ENCODE peak calls at places on chromosome 9, in six cellular contexts. D is tibial nerve, T is SK-N-SH, R is A549, S is ovary, O is suprapubic skin. X is an unnamed sample.
A peak's percentile ranks its signal among the peaks of the same experiment; 100 is the strongest.

GRCh38 chr9:7536310-7536939 is 263.2 kb downstream of the DMAC1 start:
- DNase-seq in R (peak; percentile 21), O (no peak), D (no peak), S (no peak), T (peak; percentile 45), X (peak; percentile 32)

GRCh38 chr9:73151653-73152382 is at the start of gene ANXA1:
- DNase-seq in D (no peak), T (no peak), R (peak; percentile 75), O (no peak), S (no peak), X (no peak)

GRCh38 chr9:20054734-20055133 is 265.9 kb upstream of the SLC24A2 start:
- DNase-seq in R (no peak), O (no peak), T (no peak), D (no peak), S (no peak), X (no peak)

GRCh38 chr9:16721972-16722371 is 148.5 kb downstream of the BNC2 start:
- DNase-seq in T (no peak), O (peak; percentile 85), D (peak; percentile 55), S (peak; percentile 70), R (no peak), X (no peak)

GRCh38 chr9:38017149-38017884 is 51.7 kb downstream of the SHB start:
- DNase-seq in D (no peak), O (no peak), T (peak; percentile 80), S (no peak), R (peak; percentile 63), X (peak; percentile 84)

GRCh38 chr9:97923529-97924108 is 1.3 kb upstream of the TRMO start:
- DNase-seq in O (peak; percentile 85), D (peak; percentile 82), R (peak; percentile 51), S (peak; percentile 71), T (peak; percentile 59), X (peak; percentile 79)

GRCh38 chr9:13942695-13943094 is 371.2 kb downstream of the NFIB start:
- DNase-seq in O (no peak), S (no peak), D (no peak), T (no peak), R (peak; percentile 36), X (no peak)

GRCh38 chr9:133285252-133285775 is 10.3 kb upstream of the ABO start:
- DNase-seq in R (no peak), O (no peak), S (no peak), T (no peak), D (no peak), X (no peak)

GRCh38 chr9:97938081-97938644 is at the start of gene HEMGN:
- DNase-seq in D (no peak), O (no peak), S (no peak), T (no peak), R (no peak), X (no peak)

DNA sequence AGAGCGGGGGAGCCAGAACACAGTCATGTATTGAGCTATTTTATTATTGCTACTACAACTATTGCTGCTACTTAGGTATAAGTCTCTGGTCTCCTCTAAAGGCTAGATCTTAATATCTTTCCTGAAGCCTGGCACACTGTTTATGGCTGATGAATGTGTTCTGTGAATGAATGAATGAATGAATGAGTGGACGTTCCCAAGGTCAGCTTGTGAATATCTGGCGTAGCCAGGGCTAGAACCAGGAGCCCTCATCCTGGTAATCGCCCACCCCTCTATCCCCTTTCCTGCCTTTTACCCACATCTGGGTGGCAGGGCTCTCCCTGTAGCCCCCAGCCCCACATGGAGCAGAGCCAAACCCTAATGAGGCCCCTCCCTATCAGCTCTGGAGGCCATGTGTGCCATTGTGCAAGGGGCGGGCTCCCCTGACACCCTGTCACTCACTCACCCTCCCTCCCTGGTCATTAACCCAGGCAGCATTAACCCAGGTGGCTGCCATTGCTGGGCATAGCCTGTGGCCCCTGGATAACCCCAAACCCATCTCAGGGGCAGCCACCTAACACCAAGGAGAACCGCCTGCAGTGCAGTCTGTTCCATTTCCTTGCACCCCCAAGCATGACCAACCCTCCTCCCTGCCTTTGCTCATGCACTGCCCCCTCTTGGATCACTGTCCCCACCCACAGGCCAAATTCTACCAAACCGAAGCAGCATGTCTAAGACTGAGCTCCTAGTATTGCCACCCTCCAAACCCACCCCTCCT is 2.0 kb upstream of the AKNA start:
- DNase-seq in O (no peak), D (no peak), S (no peak), T (peak; percentile 58), R (no peak), X (no peak)
- TF ChIP-seq CTCF in O (no peak), D (no peak), S (no peak), T (no peak), R (no peak), X (no peak)

DNA sequence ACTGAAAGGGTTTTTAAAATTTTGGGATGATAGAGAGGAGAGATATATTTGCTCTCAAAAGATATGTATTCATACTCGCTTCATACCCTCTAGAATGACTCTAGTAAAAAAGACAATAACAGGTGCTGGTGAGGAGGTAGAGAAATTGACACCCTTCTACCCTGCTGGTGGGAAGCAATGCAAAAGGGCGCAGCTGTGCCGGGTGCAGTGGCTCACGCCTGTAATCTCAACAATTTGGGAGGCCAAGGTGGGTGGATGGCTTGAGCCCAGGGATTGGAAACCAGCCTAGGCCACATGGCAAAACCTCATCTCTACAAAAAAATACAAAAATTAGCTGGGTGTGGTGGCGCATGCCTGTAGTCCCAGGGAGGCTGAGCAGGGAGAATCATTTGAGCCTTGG is 33.9 kb upstream of the NXNL2 start:
- DNase-seq in T (no peak), S (no peak), D (no peak), O (no peak), R (no peak), X (no peak)
- TF ChIP-seq EP300 in T (no peak), S (no peak), D (no peak), O (no peak), R (no peak), X (no peak)

DNA sequence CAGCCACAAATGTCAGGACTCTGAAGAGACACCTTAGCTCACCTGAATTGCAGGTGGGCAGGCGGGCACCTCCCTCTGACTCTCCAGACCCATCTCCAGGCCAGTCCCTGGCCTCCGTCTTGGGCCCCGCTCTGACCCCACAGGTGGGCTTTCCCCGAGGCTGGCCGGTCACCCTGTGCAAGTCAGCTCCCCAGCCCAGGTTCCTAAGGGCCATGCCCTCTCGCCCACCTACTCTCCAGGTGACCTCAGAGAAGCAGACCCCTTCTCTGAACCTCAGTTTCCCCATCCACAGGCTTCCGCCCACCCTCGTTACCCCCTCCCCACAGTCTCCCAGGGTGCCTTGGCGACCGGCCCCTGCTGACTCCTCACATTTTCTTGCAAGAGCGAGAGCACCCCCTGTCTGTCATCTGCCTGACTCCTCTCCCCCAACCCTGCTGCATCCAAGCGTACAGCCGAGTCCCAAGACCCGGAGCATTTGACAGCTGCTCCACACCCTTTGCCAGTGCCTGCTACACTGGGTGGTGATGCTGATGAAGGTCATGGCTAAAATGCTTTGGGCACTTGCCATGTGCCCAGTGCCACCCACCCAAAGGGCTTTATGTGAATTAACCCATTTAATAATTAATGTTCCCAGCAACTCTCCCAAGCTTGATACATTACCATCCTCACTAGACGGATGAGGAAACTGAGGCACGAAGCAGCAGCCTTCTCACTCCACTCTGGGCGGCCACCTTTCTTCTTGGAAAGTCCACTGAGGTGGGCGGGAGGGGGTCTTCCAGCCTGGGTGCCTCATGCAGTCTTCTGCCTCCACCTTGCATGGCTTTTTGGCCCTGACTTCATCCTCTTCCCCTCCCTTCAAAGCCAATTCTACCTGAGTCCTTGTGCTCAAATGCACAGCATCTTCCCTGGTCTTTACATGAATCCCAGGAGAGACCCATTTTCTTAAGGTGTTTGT is 51.1 kb upstream of the ORM1 start:
- DNase-seq in S (peak; percentile 71), D (peak; percentile 31), R (no peak), T (peak; percentile 78), O (peak; percentile 45), X (no peak)
- TF ChIP-seq CTCF in S (peak; percentile 18), D (no peak), R (peak; percentile 41), T (peak; percentile 55), O (peak; percentile 34), X (peak; percentile 42)

GRCh38 chr9:79630521-79631403 is 59.0 kb downstream of the TLE4 start:
- DNase-seq in D (no peak), R (no peak), T (no peak), S (no peak), O (no peak), X (no peak)
- TF ChIP-seq EP300 in D (no peak), R (no peak), T (no peak), S (no peak), O (no peak), X (no peak)

GRCh38 chr9:89177401-89178161 is 1.0 kb downstream of the SHC3 start:
- DNase-seq in T (peak; percentile 70), S (no peak), D (no peak), O (no peak), R (no peak), X (no peak)
- TF ChIP-seq CTCF in T (no peak), S (no peak), D (no peak), O (no peak), R (no peak), X (no peak)

DNA sequence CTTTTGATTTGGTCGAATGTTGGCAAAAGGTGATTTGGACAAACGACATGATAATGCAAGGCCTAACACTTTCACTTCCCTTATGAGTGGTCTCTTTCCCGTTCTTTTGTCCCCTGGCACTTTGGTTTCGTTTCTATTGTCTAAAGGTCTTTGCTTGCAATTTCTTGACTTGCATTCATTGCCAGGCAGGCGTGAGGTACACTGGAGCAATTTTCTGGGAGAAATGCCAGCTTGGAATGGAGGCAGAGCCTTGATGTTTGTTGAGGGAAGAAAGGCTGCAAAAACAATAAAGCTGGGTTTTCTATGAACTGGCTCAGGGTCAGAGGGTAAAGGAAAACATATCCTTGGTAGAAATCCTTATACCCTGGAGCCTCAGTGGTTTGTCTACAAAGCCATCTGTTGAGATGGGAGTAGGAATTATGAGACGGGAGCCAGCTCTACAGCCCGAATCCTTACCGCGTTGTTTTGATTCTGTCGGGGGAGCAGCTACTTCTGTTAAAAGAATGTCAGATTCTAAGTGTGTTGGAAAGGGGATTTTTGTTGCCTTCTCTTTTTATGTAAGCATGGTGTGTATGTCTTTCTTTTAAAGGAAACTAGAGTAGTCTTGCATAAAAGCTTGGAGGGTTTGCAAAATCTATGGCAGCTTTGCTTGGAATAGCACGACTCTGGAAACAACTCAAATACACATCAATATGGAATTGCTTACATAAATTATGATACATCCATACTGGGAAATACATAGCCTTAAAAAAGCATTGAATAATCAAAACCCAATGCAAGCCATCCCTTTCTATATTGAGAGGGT is 158.9 kb downstream of the RMI1 start:
- DNase-seq in S (peak; percentile 61), D (no peak), R (no peak), O (no peak), T (no peak), X (peak; percentile 79)
- TF ChIP-seq EP300 in S (no peak), D (no peak), R (no peak), O (no peak), T (no peak), X (no peak)

DNA sequence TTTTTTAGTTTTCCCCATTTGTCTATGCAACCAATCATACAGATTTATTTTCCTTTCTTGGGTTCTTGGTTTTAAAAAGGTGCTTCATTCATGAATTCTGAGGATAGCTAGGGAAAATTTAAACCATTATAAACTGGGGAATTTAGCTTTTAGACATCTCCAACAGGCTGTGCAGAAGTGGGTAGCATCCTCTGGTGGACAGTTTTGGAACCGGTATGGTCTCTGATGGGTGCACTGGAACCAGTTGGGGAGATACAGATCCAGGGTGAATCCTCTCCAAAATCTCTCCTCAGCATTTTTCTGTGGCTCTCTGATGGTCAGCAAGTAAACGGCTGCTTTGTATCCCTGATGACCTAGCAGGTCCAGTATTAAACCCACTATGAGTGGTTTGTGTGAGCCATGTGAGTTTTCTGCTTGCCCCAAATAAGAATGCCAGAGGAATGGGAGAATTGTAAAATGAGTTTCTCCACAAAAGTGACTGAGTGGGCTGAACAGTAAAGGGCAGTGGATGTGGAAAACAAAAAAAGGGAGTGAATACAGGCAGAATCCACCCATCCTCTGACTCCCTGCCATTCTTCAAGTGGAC is 9.1 kb upstream of the DNAJC25 start:
- DNase-seq in D (no peak), S (no peak), T (peak; percentile 64), R (peak; percentile 49), O (no peak), X (peak; percentile 45)
- TF ChIP-seq CTCF in D (peak; percentile 51), S (peak; percentile 44), T (peak; percentile 81), R (peak; percentile 80), O (peak; percentile 57), X (peak; percentile 97)

GRCh38 chr9:109010676-109011655 is 2.3 kb downstream of the CTNNAL1 start:
- DNase-seq in D (no peak), T (no peak), O (no peak), R (peak; percentile 50), S (no peak), X (no peak)
- TF ChIP-seq EP300 in D (no peak), T (no peak), O (no peak), R (no peak), S (no peak), X (no peak)